ENCODE peak calls at places on chromosomes 13 and 19, in six cellular contexts. One of them, this sample, is unnamed.

GRCh38 chr19:1045247-1045603 is 5.3 kb downstream of the ABCA7 start:
- DNase-seq in CD4-positive, alpha-beta memory T cell: peak
- DNase-seq in IMR-90: no peak
- DNase-seq in GM23338: peak
- DNase-seq in CD4-positive, CD25-positive, alpha-beta regulatory T cell: peak
- DNase-seq in mucosa of descending colon: peak
- DNase-seq in this sample: peak

GRCh38 chr19:39351537-39352037 is 9.4 kb downstream of the SAMD4B start:
- DNase-seq in CD4-positive, alpha-beta memory T cell: no peak
- DNase-seq in IMR-90: peak
- DNase-seq in GM23338: no peak
- DNase-seq in CD4-positive, CD25-positive, alpha-beta regulatory T cell: peak
- DNase-seq in mucosa of descending colon: no peak
- DNase-seq in this sample: peak

GRCh38 chr19:28500982-28501633 is 711.8 kb downstream of the UQCRFS1 start:
- DNase-seq in CD4-positive, alpha-beta memory T cell: no peak
- DNase-seq in IMR-90: no peak
- DNase-seq in GM23338: no peak
- DNase-seq in CD4-positive, CD25-positive, alpha-beta regulatory T cell: no peak
- DNase-seq in mucosa of descending colon: no peak
- DNase-seq in this sample: peak

GRCh38 chr19:55549500-55550320 is 4.4 kb upstream of the SBK3 start:
- DNase-seq in CD4-positive, alpha-beta memory T cell: no peak
- DNase-seq in IMR-90: peak
- DNase-seq in GM23338: peak
- DNase-seq in CD4-positive, CD25-positive, alpha-beta regulatory T cell: no peak
- DNase-seq in mucosa of descending colon: no peak
- DNase-seq in this sample: no peak

GRCh38 chr19:55635334-55635717 is 5.5 kb upstream of the ZNF580 start:
- DNase-seq in CD4-positive, alpha-beta memory T cell: no peak
- DNase-seq in IMR-90: no peak
- DNase-seq in GM23338: no peak
- DNase-seq in CD4-positive, CD25-positive, alpha-beta regulatory T cell: no peak
- DNase-seq in mucosa of descending colon: peak
- DNase-seq in this sample: no peak

GRCh38 chr13:44762946-44763345 is 186.8 kb upstream of the TSC22D1 start:
- DNase-seq in CD4-positive, alpha-beta memory T cell: no peak
- DNase-seq in IMR-90: peak
- DNase-seq in GM23338: no peak
- DNase-seq in CD4-positive, CD25-positive, alpha-beta regulatory T cell: no peak
- DNase-seq in mucosa of descending colon: no peak
- DNase-seq in this sample: no peak

GRCh38 chr19:2729943-2730818 is 9.0 kb upstream of the DIRAS1 start:
- DNase-seq in CD4-positive, alpha-beta memory T cell: no peak
- DNase-seq in IMR-90: no peak
- DNase-seq in GM23338: no peak
- DNase-seq in CD4-positive, CD25-positive, alpha-beta regulatory T cell: no peak
- DNase-seq in mucosa of descending colon: no peak
- DNase-seq in this sample: no peak

GRCh38 chr13:36783883-36784282 is 35.1 kb upstream of the RFXAP start:
- DNase-seq in CD4-positive, alpha-beta memory T cell: no peak
- DNase-seq in IMR-90: no peak
- DNase-seq in GM23338: no peak
- DNase-seq in CD4-positive, CD25-positive, alpha-beta regulatory T cell: no peak
- DNase-seq in mucosa of descending colon: no peak
- DNase-seq in this sample: no peak

GRCh38 chr13:51328488-51328887 is 11.0 kb upstream of the SERPINE3 start:
- DNase-seq in CD4-positive, alpha-beta memory T cell: no peak
- DNase-seq in IMR-90: no peak
- DNase-seq in GM23338: peak
- DNase-seq in CD4-positive, CD25-positive, alpha-beta regulatory T cell: no peak
- DNase-seq in mucosa of descending colon: no peak
- DNase-seq in this sample: no peak

GRCh38 chr13:73399347-73400216 is 340.8 kb downstream of the KLF5 start:
- DNase-seq in CD4-positive, alpha-beta memory T cell: no peak
- DNase-seq in IMR-90: no peak
- DNase-seq in GM23338: peak
- DNase-seq in CD4-positive, CD25-positive, alpha-beta regulatory T cell: no peak
- DNase-seq in mucosa of descending colon: no peak
- DNase-seq in this sample: no peak

GRCh38 chr19:46303702-46304397 is 7.0 kb downstream of the HIF3A start:
- DNase-seq in CD4-positive, alpha-beta memory T cell: no peak
- DNase-seq in IMR-90: no peak
- DNase-seq in GM23338: peak
- DNase-seq in CD4-positive, CD25-positive, alpha-beta regulatory T cell: no peak
- DNase-seq in mucosa of descending colon: peak
- DNase-seq in this sample: no peak

GRCh38 chr13:65535360-65535759 is 1694.8 kb downstream of the PCDH9 start:
- DNase-seq in CD4-positive, alpha-beta memory T cell: no peak
- DNase-seq in IMR-90: no peak
- DNase-seq in GM23338: no peak
- DNase-seq in CD4-positive, CD25-positive, alpha-beta regulatory T cell: no peak
- DNase-seq in mucosa of descending colon: no peak
- DNase-seq in this sample: no peak

GRCh38 chr13:21936674-21937073 is 265.8 kb downstream of the FGF9 start:
- DNase-seq in CD4-positive, alpha-beta memory T cell: no peak
- DNase-seq in IMR-90: no peak
- DNase-seq in GM23338: no peak
- DNase-seq in CD4-positive, CD25-positive, alpha-beta regulatory T cell: no peak
- DNase-seq in mucosa of descending colon: no peak
- DNase-seq in this sample: no peak

GRCh38 chr19:19488875-19489690 is 26.3 kb downstream of the TSSK6 start:
- DNase-seq in CD4-positive, alpha-beta memory T cell: peak
- DNase-seq in IMR-90: peak
- DNase-seq in GM23338: peak
- DNase-seq in CD4-positive, CD25-positive, alpha-beta regulatory T cell: peak
- DNase-seq in mucosa of descending colon: peak
- DNase-seq in this sample: peak

GRCh38 chr13:39998166-39998565 is 342.7 kb downstream of the COG6 start:
- DNase-seq in CD4-positive, alpha-beta memory T cell: peak
- DNase-seq in IMR-90: no peak
- DNase-seq in GM23338: no peak
- DNase-seq in CD4-positive, CD25-positive, alpha-beta regulatory T cell: no peak
- DNase-seq in mucosa of descending colon: no peak
- DNase-seq in this sample: peak

GRCh38 chr19:47780215-47780551 is 1.7 kb downstream of the SELENOW start:
- DNase-seq in CD4-positive, alpha-beta memory T cell: no peak
- DNase-seq in IMR-90: no peak
- DNase-seq in GM23338: no peak
- DNase-seq in CD4-positive, CD25-positive, alpha-beta regulatory T cell: no peak
- DNase-seq in mucosa of descending colon: no peak
- DNase-seq in this sample: no peak
- H3K4me3 ChIP-seq in CD4-positive, alpha-beta memory T cell: no peak
- H3K4me3 ChIP-seq in IMR-90: no peak
- H3K4me3 ChIP-seq in GM23338: peak
- H3K4me3 ChIP-seq in CD4-positive, CD25-positive, alpha-beta regulatory T cell: no peak
- H3K4me3 ChIP-seq in mucosa of descending colon: no peak
- H3K4me3 ChIP-seq in this sample: no peak

GRCh38 chr13:109088101-109088500 is 458.7 kb downstream of the MYO16 start:
- DNase-seq in CD4-positive, alpha-beta memory T cell: no peak
- DNase-seq in IMR-90: no peak
- DNase-seq in GM23338: peak
- DNase-seq in CD4-positive, CD25-positive, alpha-beta regulatory T cell: no peak
- DNase-seq in mucosa of descending colon: no peak
- DNase-seq in this sample: no peak
- H3K4me3 ChIP-seq in CD4-positive, alpha-beta memory T cell: no peak
- H3K4me3 ChIP-seq in IMR-90: no peak
- H3K4me3 ChIP-seq in GM23338: no peak
- H3K4me3 ChIP-seq in CD4-positive, CD25-positive, alpha-beta regulatory T cell: no peak
- H3K4me3 ChIP-seq in mucosa of descending colon: no peak
- H3K4me3 ChIP-seq in this sample: no peak

GRCh38 chr19:35942235-35942634 is 6.1 kb downstream of the LRFN3 start:
- DNase-seq in CD4-positive, alpha-beta memory T cell: no peak
- DNase-seq in IMR-90: no peak
- DNase-seq in GM23338: no peak
- DNase-seq in CD4-positive, CD25-positive, alpha-beta regulatory T cell: no peak
- DNase-seq in mucosa of descending colon: no peak
- DNase-seq in this sample: no peak

GRCh38 chr19:35940839-35941238 is 4.7 kb downstream of the LRFN3 start:
- DNase-seq in CD4-positive, alpha-beta memory T cell: no peak
- DNase-seq in IMR-90: no peak
- DNase-seq in GM23338: no peak
- DNase-seq in CD4-positive, CD25-positive, alpha-beta regulatory T cell: no peak
- DNase-seq in mucosa of descending colon: no peak
- DNase-seq in this sample: no peak

GRCh38 chr19:35939307-35940077 is 3.3 kb downstream of the LRFN3 start:
- DNase-seq in CD4-positive, alpha-beta memory T cell: no peak
- DNase-seq in IMR-90: no peak
- DNase-seq in GM23338: no peak
- DNase-seq in CD4-positive, CD25-positive, alpha-beta regulatory T cell: no peak
- DNase-seq in mucosa of descending colon: no peak
- DNase-seq in this sample: no peak

GRCh38 chr19:35938282-35939224 is 2.4 kb downstream of the LRFN3 start:
- DNase-seq in CD4-positive, alpha-beta memory T cell: no peak
- DNase-seq in IMR-90: no peak
- DNase-seq in GM23338: no peak
- DNase-seq in CD4-positive, CD25-positive, alpha-beta regulatory T cell: no peak
- DNase-seq in mucosa of descending colon: peak
- DNase-seq in this sample: no peak

DNA sequence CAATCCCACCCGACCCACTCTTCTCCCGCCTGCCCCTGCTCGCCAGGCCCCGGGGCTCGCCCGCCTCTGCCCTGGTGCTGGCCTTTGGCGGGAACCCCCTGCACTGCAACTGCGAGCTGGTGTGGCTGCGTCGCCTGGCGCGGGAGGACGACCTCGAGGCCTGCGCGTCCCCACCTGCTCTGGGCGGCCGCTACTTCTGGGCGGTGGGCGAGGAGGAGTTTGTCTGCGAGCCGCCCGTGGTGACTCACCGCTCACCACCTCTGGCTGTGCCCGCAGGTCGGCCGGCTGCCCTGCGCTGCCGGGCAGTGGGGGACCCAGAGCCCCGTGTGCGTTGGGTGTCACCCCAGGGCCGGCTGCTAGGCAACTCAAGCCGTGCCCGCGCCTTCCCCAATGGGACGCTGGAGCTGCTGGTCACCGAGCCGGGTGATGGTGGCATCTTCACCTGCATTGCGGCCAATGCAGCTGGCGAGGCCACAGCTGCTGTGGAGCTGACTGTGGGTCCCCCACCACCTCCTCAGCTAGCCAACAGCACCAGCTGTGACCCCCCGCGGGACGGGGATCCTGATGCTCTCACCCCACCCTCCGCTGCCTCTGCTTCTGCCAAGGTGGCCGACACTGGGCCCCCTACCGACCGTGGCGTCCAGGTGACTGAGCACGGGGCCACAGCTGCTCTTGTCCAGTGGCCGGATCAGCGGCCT is 4.1 kb downstream of the LRFN3 start:
- DNase-seq in CD4-positive, alpha-beta memory T cell: no peak
- DNase-seq in IMR-90: no peak
- DNase-seq in GM23338: no peak
- DNase-seq in CD4-positive, CD25-positive, alpha-beta regulatory T cell: no peak
- DNase-seq in mucosa of descending colon: no peak
- DNase-seq in this sample: no peak
- H3K4me3 ChIP-seq in CD4-positive, alpha-beta memory T cell: no peak
- H3K4me3 ChIP-seq in IMR-90: no peak
- H3K4me3 ChIP-seq in GM23338: no peak
- H3K4me3 ChIP-seq in CD4-positive, CD25-positive, alpha-beta regulatory T cell: no peak
- H3K4me3 ChIP-seq in mucosa of descending colon: no peak
- H3K4me3 ChIP-seq in this sample: no peak

DNA sequence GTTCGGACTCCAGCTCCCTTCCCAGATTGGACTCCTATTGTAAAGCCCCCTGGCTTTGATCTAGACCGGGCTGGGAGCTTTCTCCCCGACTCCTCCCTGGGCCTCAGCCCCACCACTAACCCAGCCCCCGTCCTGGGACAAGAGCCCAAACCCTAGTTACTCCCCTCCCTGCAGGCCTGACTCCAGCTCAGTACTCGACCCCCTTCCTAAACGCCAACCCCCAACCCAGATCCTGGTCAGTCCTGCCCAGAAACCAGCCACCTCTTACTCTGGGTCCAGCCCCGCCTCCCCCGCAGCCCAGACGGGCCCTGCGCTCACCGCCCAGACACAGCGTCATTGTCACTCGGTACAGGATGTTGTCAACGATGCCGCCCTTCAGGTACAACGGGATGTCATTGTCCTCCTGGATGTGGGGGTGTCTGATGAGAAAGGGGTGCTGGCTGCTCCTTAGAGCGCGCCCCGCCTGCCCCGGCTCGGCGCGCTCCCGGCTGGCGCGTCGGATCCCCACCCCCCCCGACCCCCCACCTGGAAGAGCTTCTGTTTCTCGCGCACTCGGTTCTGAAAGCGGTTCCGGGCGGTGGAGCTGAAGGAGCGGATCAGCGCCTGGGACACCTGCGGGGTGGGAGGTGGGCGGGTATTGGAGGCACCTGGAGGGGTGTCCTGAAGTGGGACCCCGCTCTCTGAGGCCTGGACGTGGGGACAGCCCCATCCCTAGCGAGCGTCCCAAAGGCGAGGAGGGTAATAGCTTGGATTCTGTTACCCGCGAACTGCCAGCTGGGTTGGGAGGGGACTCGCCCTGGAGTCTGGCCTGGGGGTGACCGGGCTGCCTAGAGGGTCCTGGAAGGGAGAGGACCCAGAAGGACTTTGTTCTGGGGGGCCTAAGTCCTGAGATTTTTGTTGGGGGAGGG is 849 bp downstream of the COX7A1 start:
- DNase-seq in CD4-positive, alpha-beta memory T cell: no peak
- DNase-seq in IMR-90: no peak
- DNase-seq in GM23338: peak
- DNase-seq in CD4-positive, CD25-positive, alpha-beta regulatory T cell: no peak
- DNase-seq in mucosa of descending colon: no peak
- DNase-seq in this sample: no peak
- H3K4me3 ChIP-seq in CD4-positive, alpha-beta memory T cell: no peak
- H3K4me3 ChIP-seq in IMR-90: no peak
- H3K4me3 ChIP-seq in GM23338: peak
- H3K4me3 ChIP-seq in CD4-positive, CD25-positive, alpha-beta regulatory T cell: no peak
- H3K4me3 ChIP-seq in mucosa of descending colon: no peak
- H3K4me3 ChIP-seq in this sample: no peak